ENCODE peak calls at places on chromosomes 3 and 15, in seven cellular contexts. Z is mammary epithelial cell, K is heart right ventricle, W is ovary, B is PC-3, O is Peyer's patch, M is left ventricle myocardium inferior. Y is an unnamed sample. For H3K4me1, the result is how much of the 10 kb centered on the place peaks cover.

GRCh38 chr3:179676081-179676480 is 23.2 kb downstream of the USP13 start:
- DNase-seq in Z (no peak), K (no peak), W (no peak), B (no peak), O (no peak), M (no peak), Y (no peak)

GRCh38 chr15:74907277-74907870 is 723 bp upstream of the FAM219B start:
- DNase-seq in Z (no peak), K (no peak), W (no peak), B (no peak), O (peak), M (peak), Y (peak)

GRCh38 chr15:66876731-66877545 is 174.9 kb downstream of the SMAD6 start:
- DNase-seq in Z (no peak), K (no peak), W (no peak), B (no peak), O (no peak), M (no peak), Y (no peak)

GRCh38 chr3:193865879-193866480 is 270.0 kb upstream of the HES1 start:
- DNase-seq in Z (no peak), K (no peak), W (no peak), B (no peak), O (no peak), M (no peak), Y (no peak)

GRCh38 chr3:178059836-178060235 is 476.4 kb upstream of the KCNMB2 start:
- DNase-seq in Z (no peak), K (no peak), W (no peak), B (no peak), O (no peak), M (no peak), Y (no peak)

GRCh38 chr3:126846316-126846715 is 136.6 kb upstream of the PLXNA1 start:
- DNase-seq in Z (peak), K (no peak), W (no peak), B (peak), O (no peak), M (no peak), Y (no peak)

GRCh38 chr3:157913751-157914150 is 192.5 kb downstream of the SHOX2 start:
- DNase-seq in Z (no peak), K (no peak), W (no peak), B (peak), O (no peak), M (no peak), Y (no peak)

GRCh38 chr3:64341355-64341754 is 116.1 kb upstream of the PRICKLE2 start:
- DNase-seq in Z (no peak), K (no peak), W (no peak), B (no peak), O (no peak), M (no peak), Y (no peak)

GRCh38 chr15:75177360-75178071 is 24.2 kb upstream of the C15orf39 start:
- DNase-seq in Z (no peak), K (no peak), W (peak), B (no peak), O (no peak), M (no peak), Y (no peak)

GRCh38 chr15:44075535-44075934 is 119.5 kb downstream of the FRMD5 start:
- DNase-seq in Z (peak), K (no peak), W (no peak), B (peak), O (no peak), M (no peak), Y (no peak)

GRCh38 chr3:45642731-45643152 is 46.5 kb upstream of the SACM1L start:
- DNase-seq in Z (peak), K (peak), W (no peak), B (no peak), O (no peak), M (no peak), Y (no peak)
- H3K4me1 ChIP-seq in Z (under half), K (half or more), W (under half), B (half or more), O (under half), M (half or more), Y (under half)

GRCh38 chr15:42215854-42216829 is 8.0 kb upstream of the VPS39 start:
- DNase-seq in Z (no peak), K (no peak), W (no peak), B (peak), O (no peak), M (no peak), Y (no peak)
- H3K27ac ChIP-seq in Z (no peak), K (peak), W (no peak), B (no peak), O (no peak), M (peak), Y (no peak)

GRCh38 chr3:98564282-98565005 is 29.0 kb downstream of the CPOX start:
- DNase-seq in Z (no peak), K (no peak), W (no peak), B (no peak), O (peak), M (no peak), Y (no peak)
- H3K4me1 ChIP-seq in Z (under half), K (under half), W (under half), B (half or more), O (under half), M (under half), Y (under half)

DNA sequence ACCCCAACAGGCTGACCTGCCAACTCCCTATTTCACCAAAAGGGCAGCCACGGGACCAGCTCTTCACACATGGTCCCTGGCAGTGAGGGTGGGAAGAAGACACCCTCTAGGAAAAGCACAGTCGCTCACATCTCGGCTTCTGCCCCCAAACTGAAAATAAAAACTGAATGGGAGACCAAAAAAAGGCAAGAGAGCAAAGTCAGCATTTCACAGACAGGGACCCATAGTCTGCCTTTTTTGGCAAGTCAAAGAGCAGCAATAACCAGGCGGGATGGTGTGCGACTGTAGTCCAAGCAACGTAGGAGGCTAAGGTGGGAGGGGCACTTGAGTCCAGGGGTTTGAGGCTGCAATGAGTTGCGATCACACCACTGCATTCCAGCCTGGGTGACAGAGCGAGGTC is 154.1 kb downstream of the ADAMTS17 start:
- DNase-seq in Z (no peak), K (no peak), W (no peak), B (no peak), O (no peak), M (no peak), Y (no peak)
- H3K27ac ChIP-seq in Z (no peak), K (no peak), W (no peak), B (no peak), O (no peak), M (no peak), Y (no peak)

DNA sequence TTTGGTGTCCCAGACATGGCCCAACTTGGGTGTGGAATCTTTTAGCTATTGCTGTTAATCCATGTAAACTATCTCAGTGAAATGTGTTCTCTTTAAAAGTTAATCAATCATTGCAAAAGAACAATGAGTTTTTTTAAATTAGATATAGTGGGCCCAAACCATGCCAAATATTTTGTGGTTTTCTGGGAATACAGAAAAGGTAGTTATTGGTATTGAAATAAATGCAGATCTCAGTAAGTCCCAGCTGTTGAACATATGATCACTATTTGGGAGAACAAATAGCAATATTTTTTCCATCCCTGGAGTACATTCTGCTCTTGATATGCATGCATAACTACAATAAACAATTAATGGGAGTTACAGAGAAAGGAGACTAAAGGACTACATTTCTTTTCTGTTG is 36.0 kb upstream of the LEKR1 start:
- DNase-seq in Z (no peak), K (no peak), W (no peak), B (no peak), O (no peak), M (no peak), Y (no peak)
- H3K4me1 ChIP-seq in Z (under half), K (under half), W (under half), B (under half), O (under half), M (under half), Y (under half)

DNA sequence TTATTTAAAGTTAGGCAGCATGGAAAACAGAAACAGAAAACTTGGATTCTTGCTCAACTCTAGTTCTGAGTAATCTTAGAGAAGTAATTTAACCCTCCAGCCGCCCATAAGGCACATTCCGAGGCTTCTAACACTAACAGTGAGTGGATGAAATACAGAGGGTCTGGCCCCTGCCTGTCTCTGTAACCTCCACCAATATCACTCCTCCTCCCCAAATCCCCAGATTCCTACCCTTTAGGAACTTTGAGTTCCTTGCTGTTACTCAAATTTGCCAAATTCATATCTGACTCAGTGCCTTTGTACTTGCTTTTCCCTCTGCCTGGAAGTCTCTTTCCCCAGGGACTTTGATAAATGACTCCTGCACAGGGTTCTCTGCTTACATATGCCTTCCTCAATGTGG is 112.5 kb upstream of the TGFBR2 start:
- DNase-seq in Z (peak), K (no peak), W (no peak), B (no peak), O (no peak), M (no peak), Y (peak)
- H3K27ac ChIP-seq in Z (peak), K (no peak), W (no peak), B (no peak), O (no peak), M (peak), Y (peak)

GRCh38 chr15:70198441-70199123 is 100.9 kb upstream of the TLE3 start:
- DNase-seq in Z (no peak), K (no peak), W (no peak), B (no peak), O (no peak), M (no peak), Y (no peak)

GRCh38 chr15:70200003-70200410 is 102.3 kb upstream of the TLE3 start:
- DNase-seq in Z (no peak), K (no peak), W (no peak), B (no peak), O (no peak), M (no peak), Y (no peak)

GRCh38 chr15:70197945-70198361 is 100.2 kb upstream of the TLE3 start:
- DNase-seq in Z (no peak), K (no peak), W (no peak), B (no peak), O (no peak), M (no peak), Y (no peak)

GRCh38 chr15:70199601-70200000 is 101.9 kb upstream of the TLE3 start:
- DNase-seq in Z (no peak), K (no peak), W (no peak), B (no peak), O (no peak), M (no peak), Y (no peak)

GRCh38 chr15:70199124-70199482 is 101.4 kb upstream of the TLE3 start:
- DNase-seq in Z (no peak), K (no peak), W (no peak), B (no peak), O (no peak), M (no peak), Y (no peak)
- H3K4me1 ChIP-seq in Z (under half), K (under half), W (under half), B (under half), O (under half), M (under half), Y (under half)

GRCh38 chr3:13539285-13539625 is 9.7 kb upstream of the FBLN2 start:
- DNase-seq in Z (peak), K (no peak), W (no peak), B (peak), O (no peak), M (no peak), Y (no peak)

GRCh38 chr3:13537244-13537921 is 11.5 kb upstream of the FBLN2 start:
- DNase-seq in Z (no peak), K (no peak), W (no peak), B (no peak), O (no peak), M (no peak), Y (no peak)

GRCh38 chr3:13538520-13539284 is 10.2 kb upstream of the FBLN2 start:
- DNase-seq in Z (no peak), K (no peak), W (no peak), B (peak), O (no peak), M (no peak), Y (no peak)

GRCh38 chr3:13536832-13537231 is 12.1 kb upstream of the FBLN2 start:
- DNase-seq in Z (no peak), K (no peak), W (no peak), B (peak), O (no peak), M (no peak), Y (no peak)

GRCh38 chr3:13537926-13538325 is 11.0 kb upstream of the FBLN2 start:
- DNase-seq in Z (peak), K (no peak), W (no peak), B (peak), O (no peak), M (no peak), Y (no peak)
- H3K27ac ChIP-seq in Z (peak), K (no peak), W (no peak), B (peak), O (no peak), M (peak), Y (peak)

GRCh38 chr3:84963137-84963536 is 4.3 kb downstream of the CADM2 start:
- DNase-seq in Z (no peak), K (no peak), W (no peak), B (no peak), O (no peak), M (no peak), Y (no peak)

GRCh38 chr3:84961492-84962255 is 2.9 kb downstream of the CADM2 start:
- DNase-seq in Z (no peak), K (no peak), W (no peak), B (no peak), O (no peak), M (no peak), Y (no peak)

GRCh38 chr3:84960581-84960980 is 1.8 kb downstream of the CADM2 start:
- DNase-seq in Z (no peak), K (no peak), W (no peak), B (no peak), O (no peak), M (no peak), Y (no peak)

GRCh38 chr3:84960994-84961393 is 2.2 kb downstream of the CADM2 start:
- DNase-seq in Z (no peak), K (no peak), W (no peak), B (no peak), O (no peak), M (no peak), Y (no peak)

GRCh38 chr3:84962460-84962859 is 3.7 kb downstream of the CADM2 start:
- DNase-seq in Z (no peak), K (no peak), W (no peak), B (no peak), O (no peak), M (no peak), Y (no peak)
- H3K4me1 ChIP-seq in Z (under half), K (under half), W (under half), B (under half), O (under half), M (under half), Y (under half)